ENCODE peak calls at places on chromosomes 13 and 19, in six cellular contexts. F is endodermal cell; Y is choroid plexus epithelial cell; R is CD8-positive, alpha-beta T cell; H is prostate gland; B is IMR-90. Q is an unnamed sample.
A peak's percentile ranks its signal among the peaks of the same experiment; 100 is the strongest.

GRCh38 chr13:23570099-23570926 is at the start of gene TNFRSF19:
- DNase-seq in B (peak; percentile 91), H (peak; percentile 68), F (peak; percentile 63), R (no peak), Y (peak; percentile 76), Q (peak; percentile 78)

GRCh38 chr13:95929430-95929829 is 123.8 kb downstream of the UGGT2 start:
- DNase-seq in R (no peak), B (no peak), F (no peak), Y (no peak), H (no peak), Q (no peak)

GRCh38 chr19:43353606-43354304 is at the start of gene CD177:
- DNase-seq in H (no peak), B (no peak), R (no peak), F (peak; percentile 66), Y (no peak), Q (no peak)

GRCh38 chr19:8361921-8362793 is 1.8 kb upstream of the ANGPTL4 start:
- DNase-seq in H (peak; percentile 98), R (no peak), B (peak; percentile 99), F (no peak), Y (peak; percentile 97), Q (no peak)

GRCh38 chr13:40116008-40116407 is 460.5 kb downstream of the COG6 start:
- DNase-seq in Y (peak; percentile 97), B (peak; percentile 40), H (no peak), R (peak; percentile 32), F (peak; percentile 69), Q (peak; percentile 62)

GRCh38 chr19:7869910-7870511 is 4.2 kb downstream of the PRR36 start:
- DNase-seq in F (peak; percentile 92), H (no peak), Y (peak; percentile 28), R (peak; percentile 83), B (peak; percentile 8), Q (peak; percentile 77)

GRCh38 chr19:53809518-53810186 is 14.5 kb downstream of the NLRP12 start:
- DNase-seq in R (no peak), F (peak; percentile 89), H (no peak), B (no peak), Y (peak; percentile 8), Q (no peak)

GRCh38 chr19:44113784-44114390 is 688 bp downstream of the ZNF225 start:
- DNase-seq in H (peak; percentile 4), R (no peak), B (peak; percentile 27), Y (no peak), F (peak; percentile 62), Q (no peak)

GRCh38 chr19:18966304-18966703 is 25.3 kb upstream of the HOMER3 start:
- DNase-seq in Y (no peak), F (no peak), B (no peak), R (no peak), H (no peak), Q (no peak)

GRCh38 chr13:22744688-22745452 is 435.9 kb upstream of the SGCG start:
- DNase-seq in H (no peak), R (no peak), B (no peak), F (no peak), Y (no peak), Q (no peak)

GRCh38 chr19:43464089-43464775 is 1.2 kb downstream of the LYPD3 start:
- DNase-seq in Y (no peak), H (peak; percentile 78), B (no peak), F (no peak), R (no peak), Q (no peak)

GRCh38 chr19:1813837-1814217 is 1.8 kb upstream of the ATP8B3 start:
- DNase-seq in Y (no peak), H (no peak), B (no peak), F (no peak), R (no peak), Q (no peak)

GRCh38 chr13:98280176-98280510 is 103.1 kb upstream of the RNF113B start:
- DNase-seq in Y (no peak), F (no peak), H (no peak), B (no peak), R (no peak), Q (no peak)

GRCh38 chr13:93977986-93978385 is 501.5 kb downstream of the DCT start:
- DNase-seq in H (no peak), B (no peak), R (no peak), F (no peak), Y (peak; percentile 72), Q (no peak)

GRCh38 chr19:47227347-47228167 is 3.4 kb downstream of the BBC3 start:
- DNase-seq in B (peak; percentile 94), Y (peak; percentile 96), R (peak; percentile 49), H (peak; percentile 80), F (peak; percentile 99), Q (peak; percentile 92)

GRCh38 chr13:113273856-113274590 is 23.0 kb upstream of the LAMP1 start:
- DNase-seq in R (no peak), H (no peak), B (peak; percentile 87), F (no peak), Y (peak; percentile 86), Q (no peak)

GRCh38 chr19:35911790-35912189 is 3.7 kb upstream of the TYROBP start:
- DNase-seq in R (no peak), Y (no peak), H (no peak), F (no peak), B (peak; percentile 38), Q (no peak)

GRCh38 chr19:9796113-9796773 is 22.6 kb downstream of the FBXL12 start:
- DNase-seq in B (peak; percentile 91), F (peak; percentile 95), Y (peak; percentile 95), H (peak; percentile 81), R (peak; percentile 87), Q (peak; percentile 91)

GRCh38 chr19:35248310-35249145 is at the start of gene LSR:
- DNase-seq in Y (no peak), F (peak; percentile 97), R (peak; percentile 87), H (peak; percentile 93), B (no peak), Q (peak; percentile 95)

GRCh38 chr19:4851551-4852290 is 15.7 kb downstream of the PLIN3 start:
- DNase-seq in R (peak; percentile 71), B (peak; percentile 42), F (peak; percentile 95), Y (peak; percentile 61), H (peak; percentile 34), Q (peak; percentile 85)

GRCh38 chr13:63288576-63288975 is 1872.9 kb upstream of the PCDH20 start:
- DNase-seq in R (no peak), F (no peak), H (no peak), Y (peak; percentile 42), B (peak; percentile 57), Q (no peak)

GRCh38 chr13:73693215-73693614 is 441.0 kb downstream of the KLF12 start:
- DNase-seq in B (no peak), H (no peak), R (no peak), F (no peak), Y (peak; percentile 71), Q (no peak)

DNA sequence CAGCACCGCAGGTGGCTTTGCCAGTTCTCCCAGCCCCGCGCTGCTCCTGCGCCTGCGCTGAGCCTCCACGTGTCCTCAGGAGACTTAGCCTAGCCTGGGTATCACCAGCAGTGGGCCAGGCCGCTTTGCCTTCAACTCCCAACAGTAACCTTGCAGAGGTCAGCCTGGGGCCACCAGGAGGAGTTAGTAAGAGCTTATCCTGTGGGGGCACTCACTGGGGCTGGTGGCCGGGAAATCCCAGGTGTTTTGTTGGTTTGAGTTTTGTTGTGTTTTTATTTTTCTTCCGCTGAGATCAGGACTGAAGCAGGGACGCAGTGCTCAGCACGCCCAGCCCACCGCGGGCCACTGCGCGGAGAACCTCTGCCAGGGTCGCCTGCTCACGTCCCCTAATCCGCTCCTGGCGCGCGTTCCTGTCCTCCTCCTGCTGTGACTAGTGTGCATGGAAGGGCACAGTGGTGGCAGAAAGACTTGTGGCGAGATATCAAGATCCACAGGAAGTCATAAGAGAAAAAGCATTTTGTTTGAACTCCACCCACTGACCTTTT is 207.4 kb upstream of the RFC3 start:
- DNase-seq in F (peak; percentile 84), B (no peak), R (peak; percentile 31), Y (peak; percentile 5), H (peak; percentile 39), Q (no peak)
- H3K4me3 ChIP-seq in F (no peak overlapping the region), B (no peak overlapping the region), R (no peak overlapping the region), Y (peak overlapping the region; percentile 41), H (peak overlapping the region; percentile 2), Q (no peak overlapping the region)

DNA sequence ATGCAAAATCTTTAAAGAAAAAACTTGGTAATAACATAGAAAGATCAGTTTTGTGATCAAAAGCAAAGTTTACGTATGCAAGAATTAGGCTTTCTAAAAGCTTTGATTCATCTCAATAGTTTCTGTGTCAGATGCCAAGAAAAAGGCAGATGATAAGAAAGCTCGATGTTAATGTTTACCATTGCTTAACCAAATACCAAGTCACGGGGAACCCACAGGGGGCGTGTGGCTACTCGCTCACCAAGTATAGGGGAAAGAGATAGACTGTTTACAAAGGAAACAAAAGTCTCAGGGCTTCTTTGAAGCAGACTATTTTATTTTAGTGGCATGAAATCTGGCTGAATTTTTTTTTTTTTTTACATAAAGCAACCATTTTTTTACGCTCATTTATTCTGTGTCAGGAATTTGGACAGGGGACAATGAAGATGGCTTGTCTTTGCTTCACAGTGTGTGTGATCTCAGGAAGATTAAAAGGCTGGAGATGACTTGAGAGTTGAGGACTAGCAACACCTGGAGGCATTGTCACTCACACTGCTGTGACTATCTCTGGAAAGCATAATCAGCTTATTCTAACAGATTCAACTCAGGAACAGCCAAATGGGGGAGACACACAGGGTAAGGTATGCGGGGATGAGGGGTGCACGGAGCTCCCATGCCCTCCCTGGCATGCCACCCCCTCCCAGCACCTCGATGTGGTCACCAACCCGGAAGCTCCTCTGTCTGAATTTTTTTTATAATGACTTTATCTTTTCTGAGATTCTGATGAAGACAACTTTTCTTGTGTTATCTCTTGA is 24.9 kb downstream of the RCBTB1 start:
- DNase-seq in B (peak; percentile 79), R (peak; percentile 26), Y (peak; percentile 85), H (peak; percentile 73), F (peak; percentile 81), Q (no peak)
- TF ChIP-seq CTCF in B (peak; percentile 50), R (no peak), Y (peak; percentile 62), H (peak; percentile 35), F (peak; percentile 62), Q (no peak)

GRCh38 chr19:41882568-41883462 is at the start of gene ARHGEF1:
- DNase-seq in Y (no peak), B (no peak), F (peak; percentile 73), R (peak; percentile 66), H (no peak), Q (peak; percentile 77)
- H3K4me3 ChIP-seq in Y (peak within 1 kb of the TSS; percentile 94), B (peak within 1 kb of the TSS; percentile 92), F (peak within 1 kb of the TSS; percentile 90), R (peak within 1 kb of the TSS; percentile 97), H (peak within 1 kb of the TSS; percentile 78), Q (peak within 1 kb of the TSS; percentile 96)

GRCh38 chr13:109998808-109999528 is 212.6 kb upstream of the IRS2 start:
- DNase-seq in R (no peak), F (no peak), Y (peak; percentile 84), B (peak; percentile 95), H (no peak), Q (no peak)
- TF ChIP-seq CTCF in R (no peak), F (no peak), Y (peak; percentile 19), B (no peak), H (no peak), Q (no peak)

GRCh38 chr19:45607071-45608029 is 5.3 kb upstream of the GPR4 start:
- DNase-seq in R (no peak), H (peak; percentile 57), F (peak; percentile 97), Y (peak; percentile 72), B (peak; percentile 59), Q (peak; percentile 52)
- H3K4me3 ChIP-seq in R (no peak overlapping the region), H (no peak overlapping the region), F (no peak overlapping the region), Y (peak overlapping the region; percentile 49), B (no peak overlapping the region), Q (no peak overlapping the region)

Q was measured in GM12865.